ENCODE peak calls at places on chromosomes 3 and 15, in five cellular contexts. One of them, this sample, is unnamed.

GRCh38 chr3:172965256-172965655 is 175.8 kb downstream of the SPATA16 start:
- DNase-seq in CD8-positive, alpha-beta memory T cell: no peak
- DNase-seq in activated naive CD4-positive, alpha-beta T cell treated with anti-CD3 and anti-CD28 coated beads, Interleukin-2, amount 50 U/mL, for 72 hours: no peak
- DNase-seq in choroid plexus epithelial cell: peak; percentile 54
- DNase-seq in HCEC 1CT: no peak
- DNase-seq in this sample: no peak

GRCh38 chr3:108486910-108487309 is 23.5 kb downstream of the MYH15 start:
- DNase-seq in activated naive CD4-positive, alpha-beta T cell treated with anti-CD3 and anti-CD28 coated beads, Interleukin-2, amount 50 U/mL, for 72 hours: no peak
- DNase-seq in CD8-positive, alpha-beta memory T cell: no peak
- DNase-seq in choroid plexus epithelial cell: peak; percentile 80
- DNase-seq in HCEC 1CT: peak; percentile 77
- DNase-seq in this sample: no peak

GRCh38 chr15:62253294-62253693 is 88.2 kb upstream of the C2CD4B start:
- DNase-seq in activated naive CD4-positive, alpha-beta T cell treated with anti-CD3 and anti-CD28 coated beads, Interleukin-2, amount 50 U/mL, for 72 hours: no peak
- DNase-seq in choroid plexus epithelial cell: no peak
- DNase-seq in HCEC 1CT: no peak
- DNase-seq in CD8-positive, alpha-beta memory T cell: no peak
- DNase-seq in this sample: no peak

GRCh38 chr3:126422121-126422520 is 27.4 kb downstream of the CFAP100 start:
- DNase-seq in HCEC 1CT: no peak
- DNase-seq in activated naive CD4-positive, alpha-beta T cell treated with anti-CD3 and anti-CD28 coated beads, Interleukin-2, amount 50 U/mL, for 72 hours: no peak
- DNase-seq in choroid plexus epithelial cell: no peak
- DNase-seq in CD8-positive, alpha-beta memory T cell: no peak
- DNase-seq in this sample: no peak

GRCh38 chr15:29945943-29946591 is 123.8 kb upstream of the TJP1 start:
- DNase-seq in activated naive CD4-positive, alpha-beta T cell treated with anti-CD3 and anti-CD28 coated beads, Interleukin-2, amount 50 U/mL, for 72 hours: no peak
- DNase-seq in HCEC 1CT: peak; percentile 63
- DNase-seq in CD8-positive, alpha-beta memory T cell: no peak
- DNase-seq in choroid plexus epithelial cell: no peak
- DNase-seq in this sample: no peak

GRCh38 chr15:77145370-77145769 is 74.5 kb upstream of the TSPAN3 start:
- DNase-seq in activated naive CD4-positive, alpha-beta T cell treated with anti-CD3 and anti-CD28 coated beads, Interleukin-2, amount 50 U/mL, for 72 hours: no peak
- DNase-seq in choroid plexus epithelial cell: no peak
- DNase-seq in HCEC 1CT: peak; percentile 13
- DNase-seq in CD8-positive, alpha-beta memory T cell: no peak
- DNase-seq in this sample: no peak

GRCh38 chr15:68658641-68659358 is 80.0 kb downstream of the CORO2B start:
- DNase-seq in activated naive CD4-positive, alpha-beta T cell treated with anti-CD3 and anti-CD28 coated beads, Interleukin-2, amount 50 U/mL, for 72 hours: no peak
- DNase-seq in choroid plexus epithelial cell: no peak
- DNase-seq in CD8-positive, alpha-beta memory T cell: no peak
- DNase-seq in HCEC 1CT: no peak
- DNase-seq in this sample: no peak

GRCh38 chr15:57406040-57406772 is 29.9 kb downstream of the CGNL1 start:
- DNase-seq in CD8-positive, alpha-beta memory T cell: no peak
- DNase-seq in HCEC 1CT: no peak
- DNase-seq in activated naive CD4-positive, alpha-beta T cell treated with anti-CD3 and anti-CD28 coated beads, Interleukin-2, amount 50 U/mL, for 72 hours: no peak
- DNase-seq in choroid plexus epithelial cell: peak; percentile 47
- DNase-seq in this sample: no peak

GRCh38 chr15:65832549-65833364 is 36.5 kb upstream of the RAB11A start:
- DNase-seq in activated naive CD4-positive, alpha-beta T cell treated with anti-CD3 and anti-CD28 coated beads, Interleukin-2, amount 50 U/mL, for 72 hours: peak; percentile 48
- DNase-seq in choroid plexus epithelial cell: peak; percentile 98
- DNase-seq in CD8-positive, alpha-beta memory T cell: peak; percentile 36
- DNase-seq in HCEC 1CT: peak; percentile 81
- DNase-seq in this sample: peak; percentile 33

GRCh38 chr15:90881181-90881977 is 2.9 kb upstream of the FES start:
- DNase-seq in choroid plexus epithelial cell: no peak
- DNase-seq in activated naive CD4-positive, alpha-beta T cell treated with anti-CD3 and anti-CD28 coated beads, Interleukin-2, amount 50 U/mL, for 72 hours: no peak
- DNase-seq in HCEC 1CT: no peak
- DNase-seq in CD8-positive, alpha-beta memory T cell: no peak
- DNase-seq in this sample: no peak

GRCh38 chr15:63010920-63011693 is 31.4 kb upstream of the TPM1 start:
- DNase-seq in activated naive CD4-positive, alpha-beta T cell treated with anti-CD3 and anti-CD28 coated beads, Interleukin-2, amount 50 U/mL, for 72 hours: no peak
- DNase-seq in choroid plexus epithelial cell: no peak
- DNase-seq in CD8-positive, alpha-beta memory T cell: no peak
- DNase-seq in HCEC 1CT: no peak
- DNase-seq in this sample: no peak

GRCh38 chr15:26661107-26661506 is 111.8 kb downstream of the GABRB3 start:
- DNase-seq in choroid plexus epithelial cell: no peak
- DNase-seq in activated naive CD4-positive, alpha-beta T cell treated with anti-CD3 and anti-CD28 coated beads, Interleukin-2, amount 50 U/mL, for 72 hours: no peak
- DNase-seq in CD8-positive, alpha-beta memory T cell: no peak
- DNase-seq in HCEC 1CT: no peak
- DNase-seq in this sample: no peak

GRCh38 chr15:95051881-95052280 is 820.5 kb downstream of the MCTP2 start:
- DNase-seq in CD8-positive, alpha-beta memory T cell: no peak
- DNase-seq in choroid plexus epithelial cell: no peak
- DNase-seq in HCEC 1CT: peak; percentile 54
- DNase-seq in activated naive CD4-positive, alpha-beta T cell treated with anti-CD3 and anti-CD28 coated beads, Interleukin-2, amount 50 U/mL, for 72 hours: no peak
- DNase-seq in this sample: no peak

GRCh38 chr3:159499031-159499793 is 489.4 kb upstream of the IL12A start:
- DNase-seq in CD8-positive, alpha-beta memory T cell: no peak
- DNase-seq in HCEC 1CT: peak; percentile 58
- DNase-seq in activated naive CD4-positive, alpha-beta T cell treated with anti-CD3 and anti-CD28 coated beads, Interleukin-2, amount 50 U/mL, for 72 hours: no peak
- DNase-seq in choroid plexus epithelial cell: peak; percentile 52
- DNase-seq in this sample: no peak

GRCh38 chr15:64970696-64971095 is 19.0 kb downstream of the SPG21 start:
- DNase-seq in choroid plexus epithelial cell: no peak
- DNase-seq in HCEC 1CT: no peak
- DNase-seq in activated naive CD4-positive, alpha-beta T cell treated with anti-CD3 and anti-CD28 coated beads, Interleukin-2, amount 50 U/mL, for 72 hours: no peak
- DNase-seq in CD8-positive, alpha-beta memory T cell: no peak
- DNase-seq in this sample: no peak